ENCODE peak calls at places on chromosomes 1 and 21, in six cellular contexts. F is HepG2, O is uterus, C is esophagus squamous epithelium, P is HCT116, K is body of pancreas. D is an unnamed sample.

GRCh38 chr1:64186138-64186897 is 17.1 kb upstream of the UBE2U start:
- DNase-seq in F (no peak), O (no peak), K (peak; percentile 97), P (no peak), C (no peak), D (no peak)

GRCh38 chr1:34518146-34518545 is 236.7 kb upstream of the GJB5 start:
- DNase-seq in F (no peak), P (no peak), O (no peak), C (no peak), K (no peak), D (no peak)

GRCh38 chr1:70667771-70668170 is 256.7 kb downstream of the CTH start:
- DNase-seq in F (no peak), O (no peak), C (no peak), P (no peak), K (peak; percentile 51), D (no peak)

GRCh38 chr1:157806431-157807149 is 13.3 kb downstream of the FCRL1 start:
- DNase-seq in P (no peak), C (peak; percentile 8), F (no peak), O (no peak), K (no peak), D (no peak)

GRCh38 chr1:32896451-32896850 is 4.7 kb downstream of the TMEM54 start:
- DNase-seq in P (no peak), F (no peak), C (no peak), K (no peak), O (no peak), D (no peak)

GRCh38 chr1:233316473-233316872 is 11.1 kb upstream of the MAP3K21 start:
- DNase-seq in K (no peak), F (no peak), C (no peak), O (no peak), P (no peak), D (no peak)

GRCh38 chr1:240705584-240705983 is 93.6 kb upstream of the GREM2 start:
- DNase-seq in C (no peak), F (no peak), K (no peak), O (no peak), P (no peak), D (peak; percentile 10)

GRCh38 chr21:34733866-34734265 is 65.1 kb downstream of the CLIC6 start:
- DNase-seq in K (no peak), C (no peak), O (no peak), P (no peak), F (no peak), D (no peak)

GRCh38 chr1:53508991-53509663 is 49.9 kb downstream of the DMRTB1 start:
- DNase-seq in C (no peak), P (no peak), K (no peak), O (peak; percentile 85), F (no peak), D (no peak)

GRCh38 chr21:45612096-45613019 is 31.2 kb upstream of the PCBP3 start:
- DNase-seq in F (no peak), C (no peak), K (no peak), P (no peak), O (no peak), D (peak; percentile 74)

GRCh38 chr1:209662879-209663327 is 10.7 kb upstream of the LAMB3 start:
- DNase-seq in P (no peak), O (no peak), F (no peak), C (no peak), K (no peak), D (no peak)

GRCh38 chr1:3618904-3619671 is 5.7 kb upstream of the TPRG1L start:
- DNase-seq in K (peak; percentile 76), F (peak; percentile 77), O (peak; percentile 76), C (no peak), P (peak; percentile 53), D (peak; percentile 93)

GRCh38 chr1:51355382-51355781 is 25.0 kb upstream of the TTC39A start:
- DNase-seq in C (no peak), F (no peak), O (no peak), K (no peak), P (no peak), D (no peak)

GRCh38 chr1:209743145-209743482 is 12.7 kb upstream of the TRAF3IP3 start:
- DNase-seq in P (no peak), K (peak; percentile 52), C (no peak), F (no peak), O (no peak), D (no peak)

GRCh38 chr1:148362141-148362929 is 120.8 kb downstream of the PPIAL4G start:
- DNase-seq in C (no peak), P (peak; percentile 86), K (peak; percentile 25), F (no peak), O (no peak), D (no peak)

GRCh38 chr1:1196431-1197187 is 9.8 kb downstream of the TNFRSF18 start:
- DNase-seq in F (no peak), C (no peak), P (no peak), O (no peak), K (no peak), D (no peak)

GRCh38 chr1:183522104-183522503 is 49.8 kb downstream of the SMG7 start:
- DNase-seq in F (no peak), O (no peak), K (no peak), C (no peak), P (no peak), D (no peak)

GRCh38 chr1:50292276-50292675 is 131.0 kb downstream of the DMRTA2 start:
- DNase-seq in O (no peak), F (no peak), P (no peak), C (no peak), K (no peak), D (no peak)

GRCh38 chr21:45423968-45424853 is 19.2 kb downstream of the COL18A1 start:
- DNase-seq in P (no peak), K (peak; percentile 60), F (no peak), O (no peak), C (no peak), D (no peak)

GRCh38 chr1:11730429-11730861 is 5.5 kb upstream of the AGTRAP start:
- DNase-seq in K (no peak), F (no peak), C (no peak), O (peak; percentile 42), P (no peak), D (no peak)

GRCh38 chr1:10733967-10734366 is 62.5 kb downstream of the CASZ1 start:
- DNase-seq in P (no peak), C (no peak), F (no peak), K (no peak), O (no peak), D (no peak)

GRCh38 chr21:43778469-43779335 is 2.6 kb upstream of the CSTB start:
- DNase-seq in C (no peak), K (no peak), O (no peak), P (no peak), F (no peak), D (no peak)

GRCh38 chr1:28437924-28438699 is 67.7 kb upstream of the RCC1 start:
- DNase-seq in F (peak; percentile 96), P (peak; percentile 92), C (peak; percentile 21), O (peak; percentile 64), K (peak; percentile 78), D (peak; percentile 91)

GRCh38 chr1:28441674-28442073 is 64.2 kb upstream of the RCC1 start:
- DNase-seq in K (no peak), O (no peak), C (no peak), P (no peak), F (no peak), D (no peak)

GRCh38 chr1:28439320-28439719 is 66.5 kb upstream of the RCC1 start:
- DNase-seq in K (no peak), P (no peak), C (no peak), F (no peak), O (no peak), D (no peak)

GRCh38 chr1:28437260-28437923 is 67.9 kb downstream of the PHACTR4 start:
- DNase-seq in F (peak; percentile 58), K (peak; percentile 53), P (peak; percentile 50), O (peak; percentile 18), C (no peak), D (peak; percentile 30)

DNA sequence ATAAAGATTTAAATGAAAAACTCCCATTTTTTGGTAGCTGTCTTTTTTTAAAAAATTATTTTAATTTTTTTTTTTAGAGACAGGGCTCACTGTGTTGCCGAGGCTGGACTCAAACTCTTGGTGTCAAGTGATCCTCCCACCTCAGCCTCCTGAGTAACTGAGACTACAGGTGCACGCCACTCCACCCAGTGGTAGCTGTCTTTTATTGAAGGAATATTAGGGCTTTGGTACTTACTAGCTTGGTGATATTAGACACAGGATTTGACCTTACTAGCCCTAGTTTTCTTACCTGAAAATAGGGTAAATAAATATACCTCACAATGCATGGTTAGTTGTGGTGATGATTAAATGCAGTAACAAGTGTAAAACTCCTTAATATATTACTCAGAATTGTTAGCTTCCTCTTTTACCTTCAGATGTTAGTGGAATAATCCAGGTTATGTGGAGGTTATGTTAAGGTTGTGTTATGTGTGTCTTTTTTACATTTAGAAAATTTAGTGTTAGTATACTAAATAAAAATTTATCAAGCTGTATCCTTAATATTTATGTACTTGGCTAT is 66.8 kb downstream of the PHACTR4 start:
- DNase-seq in O (no peak), C (no peak), K (no peak), F (peak; percentile 10), P (no peak), D (no peak)
- TF ChIP-seq CTCF in O (no peak), C (no peak), K (no peak), F (no peak), P (peak; percentile 4), D (no peak)

GRCh38 chr1:169085911-169086310 is 20.6 kb upstream of the ATP1B1 start:
- DNase-seq in O (no peak), C (no peak), K (no peak), P (no peak), F (no peak), D (no peak)

GRCh38 chr1:169078163-169078883 is 28.2 kb upstream of the ATP1B1 start:
- DNase-seq in F (no peak), P (no peak), K (peak; percentile 17), O (no peak), C (no peak), D (no peak)

GRCh38 chr1:169086603-169087455 is 19.7 kb upstream of the ATP1B1 start:
- DNase-seq in P (no peak), K (peak; percentile 39), C (no peak), F (peak; percentile 65), O (no peak), D (no peak)

DNA sequence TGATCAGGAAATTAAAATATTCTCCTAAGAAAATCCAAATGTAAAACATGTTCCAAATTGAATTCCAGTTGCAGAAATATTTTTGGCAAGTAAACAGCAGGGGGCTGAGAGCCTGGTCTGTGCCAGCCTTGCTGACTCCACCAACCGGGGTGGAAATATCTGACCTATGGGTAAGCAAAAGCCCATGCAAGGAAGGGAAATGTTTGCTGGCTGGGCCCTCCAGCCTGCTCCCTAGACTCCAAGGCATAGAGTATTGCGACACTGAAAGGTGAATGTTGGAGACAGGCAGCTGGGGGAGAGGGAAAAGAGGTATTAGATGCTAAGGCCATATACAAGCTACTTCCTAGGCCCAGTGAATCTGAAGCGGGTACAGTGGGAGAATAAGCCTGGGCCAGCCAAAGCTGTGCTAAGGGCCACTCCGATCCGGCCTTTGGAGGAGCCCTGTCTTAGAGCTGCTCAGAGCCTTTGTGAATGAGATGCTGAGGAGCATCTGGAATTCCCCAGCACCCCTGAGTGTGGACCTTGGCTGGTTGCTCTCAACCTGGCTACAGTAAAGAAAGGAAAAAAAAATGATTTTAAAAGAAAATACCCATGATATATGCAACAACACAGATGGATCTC is 24.9 kb upstream of the ATP1B1 start:
- DNase-seq in F (no peak), C (no peak), K (no peak), O (no peak), P (no peak), D (no peak)
- H3K4me3 ChIP-seq in F (no peak overlapping the region), C (no peak overlapping the region), K (no peak overlapping the region), O (no peak overlapping the region), P (no peak overlapping the region), D (no peak overlapping the region)

GRCh38 chr1:43453442-43454269 is at the start of gene HYI:
- DNase-seq in P (peak; percentile 56), C (no peak), F (no peak), K (peak; percentile 88), O (peak; percentile 85), D (peak; percentile 96)
- TF ChIP-seq POLR2A in P (no peak), C (no peak), F (no peak), K (peak; percentile 73), O (no peak), D (no peak)

GRCh38 chr1:215794151-215794550 is 227.0 kb downstream of the KCTD3 start:
- DNase-seq in K (no peak), C (no peak), O (no peak), F (no peak), P (no peak), D (no peak)
- TF ChIP-seq CTCF in K (no peak), C (no peak), O (no peak), F (no peak), P (no peak), D (no peak)